ENCODE peak calls at places on chromosomes 1 and 21, in four cellular contexts. One of them, this sample, is unnamed.

GRCh38 chr1:9542425-9542824 is 3.2 kb downstream of the SLC25A33 start:
- DNase-seq in IMR-90: peak
- DNase-seq in neuronal stem cell: no peak
- DNase-seq in H9: no peak
- DNase-seq in this sample: no peak

GRCh38 chr1:12063141-12064072 is at the start of gene TNFRSF8:
- DNase-seq in IMR-90: peak
- DNase-seq in neuronal stem cell: no peak
- DNase-seq in H9: peak
- DNase-seq in this sample: no peak

GRCh38 chr1:21568809-21569385 is 59.7 kb downstream of the ALPL start:
- DNase-seq in IMR-90: no peak
- DNase-seq in neuronal stem cell: no peak
- DNase-seq in H9: no peak
- DNase-seq in this sample: no peak

GRCh38 chr1:6700853-6701436 is 671 bp downstream of the DNAJC11 start:
- DNase-seq in IMR-90: no peak
- DNase-seq in neuronal stem cell: no peak
- DNase-seq in H9: no peak
- DNase-seq in this sample: no peak

GRCh38 chr1:207646891-207647290 is 2.0 kb downstream of the CR1L start:
- DNase-seq in IMR-90: no peak
- DNase-seq in neuronal stem cell: no peak
- DNase-seq in H9: no peak
- DNase-seq in this sample: no peak

GRCh38 chr21:28537371-28538079 is 455.2 kb downstream of the LTN1 start:
- DNase-seq in IMR-90: peak
- DNase-seq in neuronal stem cell: no peak
- DNase-seq in H9: no peak
- DNase-seq in this sample: no peak

GRCh38 chr21:42093991-42094417 is 22.9 kb downstream of the UMODL1 start:
- DNase-seq in IMR-90: peak
- DNase-seq in neuronal stem cell: no peak
- DNase-seq in H9: no peak
- DNase-seq in this sample: peak

GRCh38 chr1:33181038-33181861 is 593 bp downstream of the TRIM62 start:
- DNase-seq in IMR-90: peak
- DNase-seq in neuronal stem cell: peak
- DNase-seq in H9: peak
- DNase-seq in this sample: peak

GRCh38 chr1:202311880-202312635 is 29.7 kb downstream of the UBE2T start:
- DNase-seq in IMR-90: no peak
- DNase-seq in neuronal stem cell: no peak
- DNase-seq in H9: no peak
- DNase-seq in this sample: no peak

GRCh38 chr1:35120458-35121133 is 41.4 kb downstream of the ZMYM1 start:
- DNase-seq in IMR-90: peak
- DNase-seq in neuronal stem cell: no peak
- DNase-seq in H9: peak
- DNase-seq in this sample: peak

GRCh38 chr21:19853709-19854575 is 1144.3 kb upstream of the NCAM2 start:
- DNase-seq in IMR-90: no peak
- DNase-seq in neuronal stem cell: no peak
- DNase-seq in H9: peak
- DNase-seq in this sample: no peak

GRCh38 chr1:230104395-230105244 is 37.6 kb downstream of the GALNT2 start:
- DNase-seq in IMR-90: peak
- DNase-seq in neuronal stem cell: no peak
- DNase-seq in H9: peak
- DNase-seq in this sample: peak

GRCh38 chr1:235901461-235901860 is 34.8 kb upstream of the LYST start:
- DNase-seq in IMR-90: peak
- DNase-seq in neuronal stem cell: no peak
- DNase-seq in H9: no peak
- DNase-seq in this sample: no peak

GRCh38 chr1:203287109-203287893 is 18.0 kb upstream of the BTG2 start:
- DNase-seq in IMR-90: no peak
- DNase-seq in neuronal stem cell: no peak
- DNase-seq in H9: no peak
- DNase-seq in this sample: no peak

GRCh38 chr1:231924183-231924582 is 297.6 kb downstream of the DISC1 start:
- DNase-seq in IMR-90: no peak
- DNase-seq in neuronal stem cell: no peak
- DNase-seq in H9: no peak
- DNase-seq in this sample: no peak

GRCh38 chr1:243628476-243628907 is 221.6 kb downstream of the AKT3 start:
- DNase-seq in IMR-90: peak
- DNase-seq in neuronal stem cell: no peak
- DNase-seq in H9: no peak
- DNase-seq in this sample: no peak
- H3K14ac ChIP-seq in IMR-90: peak
- H3K14ac ChIP-seq in neuronal stem cell: no peak
- H3K14ac ChIP-seq in H9: no peak
- H3K14ac ChIP-seq in this sample: no peak

GRCh38 chr1:25710583-25711347 is 89.2 kb upstream of the SELENON start:
- DNase-seq in IMR-90: peak
- DNase-seq in neuronal stem cell: no peak
- DNase-seq in H9: no peak
- DNase-seq in this sample: no peak
- H2BK120ac ChIP-seq in IMR-90: peak
- H2BK120ac ChIP-seq in neuronal stem cell: no peak
- H2BK120ac ChIP-seq in H9: no peak
- H2BK120ac ChIP-seq in this sample: no peak

DNA sequence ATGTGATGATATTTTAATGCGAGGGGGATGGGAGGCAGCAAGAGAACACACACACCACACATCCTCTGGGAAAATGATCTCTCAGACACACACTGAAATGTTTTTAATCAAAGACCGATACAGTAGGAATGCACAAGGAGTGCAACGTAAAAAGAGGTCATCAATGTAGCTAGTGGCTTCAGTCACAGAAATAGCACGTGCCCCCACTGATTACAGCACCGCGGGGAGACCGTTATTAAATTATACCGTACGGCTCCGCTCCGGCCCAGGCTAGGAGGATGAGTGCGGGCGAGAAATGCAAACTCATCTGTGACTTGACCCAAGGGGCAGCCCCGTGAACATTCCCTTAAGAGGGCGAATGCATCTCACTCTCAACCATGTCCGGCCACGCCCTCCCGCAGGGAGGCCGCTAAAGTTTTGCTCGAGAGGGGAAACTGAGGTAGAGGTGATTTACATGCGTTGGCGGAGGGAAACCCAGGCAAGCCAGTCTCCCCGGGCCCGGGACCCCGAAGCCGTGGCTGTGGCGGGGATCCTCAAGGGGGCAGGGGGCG is 552 bp downstream of the UBR4 start:
- DNase-seq in IMR-90: peak
- DNase-seq in neuronal stem cell: no peak
- DNase-seq in H9: no peak
- DNase-seq in this sample: peak
- H3K14ac ChIP-seq in IMR-90: peak
- H3K14ac ChIP-seq in neuronal stem cell: peak
- H3K14ac ChIP-seq in H9: peak
- H3K14ac ChIP-seq in this sample: peak

GRCh38 chr1:77370161-77370560 is 88.3 kb downstream of the AK5 start:
- DNase-seq in IMR-90: peak
- DNase-seq in neuronal stem cell: no peak
- DNase-seq in H9: no peak
- DNase-seq in this sample: no peak
- H2BK120ac ChIP-seq in IMR-90: peak
- H2BK120ac ChIP-seq in neuronal stem cell: no peak
- H2BK120ac ChIP-seq in H9: no peak
- H2BK120ac ChIP-seq in this sample: no peak

GRCh38 chr1:30786264-30786991 is 28.9 kb upstream of the LAPTM5 start:
- DNase-seq in IMR-90: no peak
- DNase-seq in neuronal stem cell: no peak
- DNase-seq in H9: no peak
- DNase-seq in this sample: no peak

GRCh38 chr1:30789388-30790255 is 32.0 kb upstream of the LAPTM5 start:
- DNase-seq in IMR-90: no peak
- DNase-seq in neuronal stem cell: no peak
- DNase-seq in H9: no peak
- DNase-seq in this sample: no peak

GRCh38 chr1:30788580-30789387 is 31.2 kb upstream of the LAPTM5 start:
- DNase-seq in IMR-90: no peak
- DNase-seq in neuronal stem cell: no peak
- DNase-seq in H9: no peak
- DNase-seq in this sample: no peak

GRCh38 chr1:30787266-30787665 is 29.7 kb upstream of the LAPTM5 start:
- DNase-seq in IMR-90: no peak
- DNase-seq in neuronal stem cell: no peak
- DNase-seq in H9: no peak
- DNase-seq in this sample: no peak

GRCh38 chr1:30787856-30788495 is 30.4 kb upstream of the LAPTM5 start:
- DNase-seq in IMR-90: no peak
- DNase-seq in neuronal stem cell: no peak
- DNase-seq in H9: no peak
- DNase-seq in this sample: no peak
- H3K14ac ChIP-seq in IMR-90: no peak
- H3K14ac ChIP-seq in neuronal stem cell: peak
- H3K14ac ChIP-seq in H9: no peak
- H3K14ac ChIP-seq in this sample: no peak

GRCh38 chr1:109046671-109047070 is 4.8 kb upstream of the WDR47 start:
- DNase-seq in IMR-90: no peak
- DNase-seq in neuronal stem cell: no peak
- DNase-seq in H9: no peak
- DNase-seq in this sample: no peak

GRCh38 chr1:109045595-109045994 is 3.7 kb upstream of the WDR47 start:
- DNase-seq in IMR-90: no peak
- DNase-seq in neuronal stem cell: no peak
- DNase-seq in H9: no peak
- DNase-seq in this sample: no peak

GRCh38 chr1:109041614-109042473 is at the start of gene WDR47:
- DNase-seq in IMR-90: peak
- DNase-seq in neuronal stem cell: peak
- DNase-seq in H9: peak
- DNase-seq in this sample: peak

GRCh38 chr1:109040627-109041613 is 982 bp downstream of the WDR47 start:
- DNase-seq in IMR-90: no peak
- DNase-seq in neuronal stem cell: peak
- DNase-seq in H9: peak
- DNase-seq in this sample: no peak
- H2BK120ac ChIP-seq in IMR-90: no peak
- H2BK120ac ChIP-seq in neuronal stem cell: no peak
- H2BK120ac ChIP-seq in H9: no peak
- H2BK120ac ChIP-seq in this sample: no peak

GRCh38 chr1:16498573-16499359 is 15.3 kb downstream of the RNU1-1 start:
- DNase-seq in IMR-90: peak
- DNase-seq in neuronal stem cell: peak
- DNase-seq in H9: peak
- DNase-seq in this sample: peak
- H3K14ac ChIP-seq in IMR-90: no peak
- H3K14ac ChIP-seq in neuronal stem cell: peak
- H3K14ac ChIP-seq in H9: peak
- H3K14ac ChIP-seq in this sample: peak

GRCh38 chr1:31937300-31938183 is 626 bp downstream of the PTP4A2 start:
- DNase-seq in IMR-90: peak
- DNase-seq in neuronal stem cell: no peak
- DNase-seq in H9: peak
- DNase-seq in this sample: peak
- H2BK120ac ChIP-seq in IMR-90: peak
- H2BK120ac ChIP-seq in neuronal stem cell: no peak
- H2BK120ac ChIP-seq in H9: no peak
- H2BK120ac ChIP-seq in this sample: peak

DNA sequence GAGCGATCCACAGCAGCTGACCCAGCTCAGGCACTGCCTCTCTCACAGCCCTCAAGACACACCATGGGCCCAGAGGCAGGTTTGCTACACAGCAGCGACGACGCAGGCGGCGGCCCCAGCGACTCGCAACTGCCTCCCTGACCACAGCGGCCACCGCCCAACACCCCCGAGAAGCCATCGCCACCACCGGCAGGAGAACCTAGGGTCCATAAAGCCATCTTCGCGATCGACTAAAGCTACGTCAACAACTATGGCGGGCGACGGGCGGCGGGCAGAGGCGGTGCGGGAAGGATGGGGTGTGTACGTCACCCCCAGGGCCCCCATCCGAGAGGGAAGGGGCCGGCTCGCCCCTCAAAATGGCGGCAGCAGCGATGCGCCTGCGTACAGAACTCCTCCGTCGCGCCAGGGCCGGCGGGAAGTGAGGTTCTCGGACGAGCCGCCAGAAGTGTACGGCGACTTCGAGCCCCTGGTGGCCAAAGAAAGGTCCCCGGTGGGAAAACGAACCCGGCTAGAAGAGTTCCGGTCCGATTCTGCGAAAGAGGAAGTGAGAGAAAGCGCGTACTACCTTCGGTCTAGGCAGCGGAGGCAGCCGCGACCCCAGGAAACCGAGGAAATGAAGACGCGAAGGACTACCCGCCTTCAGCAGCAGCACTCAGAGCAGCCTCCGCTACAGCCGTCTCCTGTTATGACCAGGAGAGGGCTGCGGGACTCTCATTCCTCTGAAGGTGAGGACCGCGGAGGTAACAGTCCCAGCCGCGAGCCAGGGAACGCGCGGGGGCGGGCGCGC is at the start of gene TOR1AIP1:
- DNase-seq in IMR-90: peak
- DNase-seq in neuronal stem cell: peak
- DNase-seq in H9: peak
- DNase-seq in this sample: peak
- H3K14ac ChIP-seq in IMR-90: peak
- H3K14ac ChIP-seq in neuronal stem cell: peak
- H3K14ac ChIP-seq in H9: peak
- H3K14ac ChIP-seq in this sample: peak

GRCh38 chr1:2919826-2920225 is 101.4 kb upstream of the ACTRT2 start:
- DNase-seq in IMR-90: no peak
- DNase-seq in neuronal stem cell: no peak
- DNase-seq in H9: no peak
- DNase-seq in this sample: no peak

GRCh38 chr1:2917284-2917683 is 104.0 kb upstream of the ACTRT2 start:
- DNase-seq in IMR-90: no peak
- DNase-seq in neuronal stem cell: no peak
- DNase-seq in H9: no peak
- DNase-seq in this sample: no peak

GRCh38 chr1:2920421-2921015 is 100.7 kb upstream of the ACTRT2 start:
- DNase-seq in IMR-90: no peak
- DNase-seq in neuronal stem cell: no peak
- DNase-seq in H9: no peak
- DNase-seq in this sample: no peak

GRCh38 chr1:2916706-2917105 is 104.6 kb upstream of the ACTRT2 start:
- DNase-seq in IMR-90: no peak
- DNase-seq in neuronal stem cell: no peak
- DNase-seq in H9: no peak
- DNase-seq in this sample: no peak

GRCh38 chr1:2918441-2918840 is 102.8 kb upstream of the ACTRT2 start:
- DNase-seq in IMR-90: no peak
- DNase-seq in neuronal stem cell: no peak
- DNase-seq in H9: no peak
- DNase-seq in this sample: no peak
- H2BK120ac ChIP-seq in IMR-90: no peak
- H2BK120ac ChIP-seq in neuronal stem cell: no peak
- H2BK120ac ChIP-seq in H9: no peak
- H2BK120ac ChIP-seq in this sample: no peak

This sample was measured in trophoblast cell.